ENCODE peak calls at places on chromosome 19, in five cellular contexts. C is GM12878, M is cardiac muscle cell, L is PC-3, U is kidney. I is an unnamed sample.

GRCh38 chr19:16361926-16362325 is 37.3 kb downstream of the KLF2 start:
- DNase-seq in C (no peak), M (no peak), L (no peak), U (no peak), I (no peak)

GRCh38 chr19:3136684-3137055 is 837 bp downstream of the GNA15 start:
- DNase-seq in C (no peak), M (no peak), L (no peak), U (no peak), I (no peak)

GRCh38 chr19:980133-980998 is 3.8 kb upstream of the WDR18 start:
- DNase-seq in C (no peak), M (peak; percentile 58), L (no peak), U (peak; percentile 93), I (no peak)

GRCh38 chr19:56091751-56092546 is 29.1 kb downstream of the ZNF787 start:
- DNase-seq in C (no peak), M (no peak), L (no peak), U (no peak), I (no peak)

GRCh38 chr19:34350161-34350561 is 14.8 kb upstream of the GPI start:
- DNase-seq in C (no peak), M (no peak), L (no peak), U (no peak), I (peak; percentile 84)

GRCh38 chr19:12834976-12835757 is 788 bp upstream of the RTBDN start:
- DNase-seq in C (no peak), M (peak; percentile 40), L (peak; percentile 64), U (no peak), I (no peak)

GRCh38 chr19:335072-335471 is 9.5 kb downstream of the MIER2 start:
- DNase-seq in C (no peak), M (no peak), L (no peak), U (no peak), I (no peak)

GRCh38 chr19:33865306-33865705 is 68.6 kb downstream of the KCTD15 start:
- DNase-seq in C (no peak), M (no peak), L (no peak), U (no peak), I (no peak)

GRCh38 chr19:38018694-38019426 is 111.9 kb downstream of the SIPA1L3 start:
- DNase-seq in C (no peak), M (no peak), L (peak; percentile 27), U (no peak), I (no peak)

GRCh38 chr19:5676105-5676671 is 4.1 kb downstream of the MICOS13 start:
- DNase-seq in C (no peak), M (no peak), L (no peak), U (no peak), I (no peak)

GRCh38 chr19:42288411-42288810 is 13.5 kb upstream of the PRR19 start:
- DNase-seq in C (no peak), M (no peak), L (no peak), U (peak; percentile 32), I (no peak)

GRCh38 chr19:18205180-18205915 is 1.5 kb upstream of the RAB3A start:
- DNase-seq in C (no peak), M (peak; percentile 82), L (peak; percentile 50), U (peak; percentile 95), I (peak; percentile 28)

GRCh38 chr19:19539738-19540703 is 2.0 kb downstream of the CILP2 start:
- DNase-seq in C (no peak), M (no peak), L (peak; percentile 50), U (peak; percentile 87), I (peak; percentile 71)

GRCh38 chr19:41698746-41699230 is 9.6 kb upstream of the CEACAM5 start:
- DNase-seq in C (peak; percentile 13), M (no peak), L (no peak), U (no peak), I (no peak)

GRCh38 chr19:29623726-29624488 is 17.8 kb downstream of the POP4 start:
- DNase-seq in C (no peak), M (no peak), L (no peak), U (peak; percentile 60), I (peak; percentile 19)

GRCh38 chr19:5154799-5155426 is 185.7 kb downstream of the PTPRS start:
- DNase-seq in C (no peak), M (no peak), L (no peak), U (no peak), I (no peak)

GRCh38 chr19:12034196-12034595 is 1.3 kb downstream of the ZNF433 start:
- DNase-seq in C (no peak), M (no peak), L (peak; percentile 10), U (no peak), I (no peak)

GRCh38 chr19:31666126-31666525 is 316.9 kb upstream of the TSHZ3 start:
- DNase-seq in C (no peak), M (no peak), L (no peak), U (no peak), I (no peak)

GRCh38 chr19:14400913-14401312 is 18.2 kb downstream of the DDX39A start:
- DNase-seq in C (peak; percentile 49), M (no peak), L (no peak), U (no peak), I (no peak)

GRCh38 chr19:9903341-9903740 is 33.0 kb downstream of the OLFM2 start:
- DNase-seq in C (no peak), M (no peak), L (no peak), U (no peak), I (no peak)

GRCh38 chr19:29622191-29623070 is 16.3 kb downstream of the POP4 start:
- DNase-seq in C (no peak), M (peak; percentile 24), L (peak; percentile 12), U (peak; percentile 67), I (peak; percentile 22)

GRCh38 chr19:46159418-46159817 is 11.4 kb downstream of the IGFL2 start:
- DNase-seq in C (no peak), M (no peak), L (no peak), U (no peak), I (no peak)
- H3K27ac ChIP-seq in C (no peak overlapping the region), M (no peak overlapping the region), L (no peak overlapping the region), U (no peak overlapping the region), I (no peak overlapping the region)

GRCh38 chr19:6677495-6677894 is 7.5 kb upstream of the TNFSF14 start:
- DNase-seq in C (no peak), M (no peak), L (no peak), U (peak; percentile 57), I (no peak)
- H3K4me3 ChIP-seq in C (no peak overlapping the region), M (no peak overlapping the region), L (no peak overlapping the region), U (no peak overlapping the region), I (no peak overlapping the region)

GRCh38 chr19:2046046-2046907 is 4.8 kb downstream of the MKNK2 start:
- DNase-seq in C (no peak), M (no peak), L (no peak), U (peak; percentile 79), I (no peak)
- H3K4me1 ChIP-seq in C (peaks cover 41% of the 10 kb centered on the region), M (peaks cover 21% of the 10 kb centered on the region), L (peaks cover 24% of the 10 kb centered on the region), U (peaks cover 71% of the 10 kb centered on the region), I (peaks cover 78% of the 10 kb centered on the region)

GRCh38 chr19:54455786-54456422 is 6.9 kb downstream of the LENG8 start:
- DNase-seq in C (no peak), M (no peak), L (no peak), U (peak; percentile 73), I (no peak)

GRCh38 chr19:54459282-54460229 is 4.0 kb downstream of the LENG9 start:
- DNase-seq in C (no peak), M (no peak), L (no peak), U (peak; percentile 66), I (no peak)

GRCh38 chr19:54458648-54459281 is 4.8 kb downstream of the LENG9 start:
- DNase-seq in C (no peak), M (no peak), L (no peak), U (peak; percentile 75), I (no peak)

GRCh38 chr19:54456423-54457373 is 6.9 kb downstream of the LENG9 start:
- DNase-seq in C (no peak), M (no peak), L (no peak), U (peak; percentile 70), I (no peak)

DNA sequence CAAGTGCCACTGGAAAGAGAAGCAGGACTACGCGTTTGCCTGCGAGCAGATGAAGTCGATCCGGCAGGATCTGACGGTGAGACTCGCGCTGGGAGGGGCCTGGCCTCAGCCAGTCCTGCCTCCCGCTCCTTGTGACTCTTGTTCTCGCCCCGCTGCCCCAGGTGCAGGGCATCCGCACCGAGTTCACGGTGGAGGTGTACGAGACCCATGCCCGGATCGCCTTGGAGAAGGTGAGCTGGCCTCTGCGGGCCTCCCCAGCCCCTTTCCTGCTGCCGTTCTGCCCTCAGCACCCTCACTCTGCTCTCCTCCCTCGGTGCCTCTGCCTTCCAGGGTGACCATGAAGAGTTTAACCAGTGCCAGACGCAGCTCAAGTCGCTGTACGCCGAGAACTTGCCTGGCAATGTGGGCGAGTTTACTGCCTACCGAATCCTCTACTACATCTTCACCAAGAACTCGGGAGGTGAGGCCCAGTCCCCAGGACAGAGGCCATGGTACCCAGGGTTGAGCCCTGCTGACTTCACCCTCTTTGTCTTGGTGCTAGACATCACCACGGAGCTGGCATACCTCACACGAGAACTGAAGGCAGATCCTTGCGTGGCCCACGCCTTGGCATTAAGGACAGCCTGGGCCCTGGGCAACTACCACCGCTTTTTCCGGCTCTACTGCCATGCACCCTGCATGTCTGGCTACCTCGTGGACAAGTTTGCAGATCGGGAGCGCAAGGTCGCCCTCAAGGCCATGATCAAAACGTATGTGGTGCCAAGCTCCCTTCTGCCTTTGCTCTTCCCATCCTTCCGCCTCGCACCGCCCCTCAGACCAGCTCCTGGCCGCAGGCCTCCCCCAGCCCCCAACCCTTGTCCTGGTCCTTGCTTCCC is 5.6 kb downstream of the LENG9 start:
- DNase-seq in C (no peak), M (no peak), L (no peak), U (peak; percentile 64), I (no peak)
- H3K27ac ChIP-seq in C (no peak overlapping the region), M (no peak overlapping the region), L (no peak overlapping the region), U (no peak overlapping the region), I (no peak overlapping the region)

GRCh38 chr19:48248081-48248833 is 7.5 kb downstream of the CARD8 start:
- DNase-seq in C (no peak), M (no peak), L (no peak), U (no peak), I (no peak)
- H3K4me3 ChIP-seq in C (peak overlapping the region; percentile 60), M (no peak overlapping the region), L (no peak overlapping the region), U (no peak overlapping the region), I (peak overlapping the region; percentile 70)

I was measured in CD4-positive, alpha-beta memory T cell.